ENCODE peak calls at places on chromosomes 6 and 20, in eight cellular contexts. X is activated naive CD4-positive, alpha-beta T cell treated with anti-CD3 and anti-CD28 coated beads, Interleukin-2, amount 10 ng/mL, durations not matched to agents 7 days and 5 days; Z is ACHN; J is uterus; N is cardiac fibroblast; T is posterior cingulate gyrus; G is left lobe of liver; R is ovary. Y is an unnamed sample.

GRCh38 chr6:37487891-37488290 is 11.8 kb downstream of the CCDC167 start:
- DNase-seq in X (no peak), Z (no peak), J (no peak), N (no peak), T (peak), G (no peak), R (no peak), Y (no peak)

GRCh38 chr6:33213166-33213988 is 5.1 kb downstream of the RING1 start:
- DNase-seq in X (no peak), Z (no peak), J (no peak), N (peak), T (peak), G (no peak), R (peak), Y (no peak)

GRCh38 chr6:129700666-129701065 is 9.3 kb downstream of the ARHGAP18 start:
- DNase-seq in X (no peak), Z (no peak), J (no peak), N (no peak), T (no peak), G (no peak), R (no peak), Y (no peak)

GRCh38 chr6:148200302-148200701 is 142.3 kb upstream of the SASH1 start:
- DNase-seq in X (no peak), Z (no peak), J (peak), N (no peak), T (peak), G (no peak), R (peak), Y (peak)

GRCh38 chr6:44229376-44230033 is 6.1 kb downstream of the SLC29A1 start:
- DNase-seq in X (no peak), Z (no peak), J (no peak), N (no peak), T (no peak), G (peak), R (no peak), Y (no peak)

GRCh38 chr6:56995347-56995746 is 40.4 kb downstream of the BEND6 start:
- DNase-seq in X (no peak), Z (no peak), J (no peak), N (no peak), T (no peak), G (no peak), R (no peak), Y (no peak)

GRCh38 chr6:170152989-170153388 is 137.9 kb downstream of the DLL1 start:
- DNase-seq in X (no peak), Z (peak), J (peak), N (peak), T (peak), G (peak), R (no peak), Y (no peak)

GRCh38 chr6:36804549-36804948 is 34.7 kb downstream of the CPNE5 start:
- DNase-seq in X (no peak), Z (no peak), J (no peak), N (no peak), T (no peak), G (no peak), R (no peak), Y (no peak)

GRCh38 chr6:13725570-13725969 is 13.9 kb upstream of the RANBP9 start:
- DNase-seq in X (peak), Z (no peak), J (no peak), N (no peak), T (no peak), G (no peak), R (no peak), Y (no peak)

GRCh38 chr6:128648022-128648598 is 127.7 kb upstream of the PTPRK start:
- DNase-seq in X (no peak), Z (no peak), J (no peak), N (peak), T (no peak), G (no peak), R (no peak), Y (no peak)

GRCh38 chr20:50415031-50415515 is 95.1 kb upstream of the PTPN1 start:
- DNase-seq in X (no peak), Z (no peak), J (no peak), N (no peak), T (no peak), G (no peak), R (no peak), Y (no peak)

GRCh38 chr20:11304811-11305210 is 612.9 kb upstream of the BTBD3 start:
- DNase-seq in X (no peak), Z (no peak), J (no peak), N (no peak), T (no peak), G (no peak), R (no peak), Y (no peak)

GRCh38 chr20:45484676-45485075 is 15.1 kb downstream of the WFDC2 start:
- DNase-seq in X (no peak), Z (no peak), J (no peak), N (no peak), T (no peak), G (no peak), R (no peak), Y (no peak)

GRCh38 chr6:102355578-102355977 is 962.1 kb downstream of the GRIK2 start:
- DNase-seq in X (no peak), Z (no peak), J (no peak), N (no peak), T (no peak), G (no peak), R (no peak), Y (no peak)

GRCh38 chr20:15789083-15789482 is 784.2 kb downstream of the KIF16B start:
- DNase-seq in X (no peak), Z (no peak), J (no peak), N (no peak), T (no peak), G (no peak), R (no peak), Y (no peak)

GRCh38 chr6:34142599-34142998 is 3.3 kb downstream of the GRM4 start:
- DNase-seq in X (no peak), Z (no peak), J (no peak), N (no peak), T (peak), G (no peak), R (no peak), Y (no peak)

GRCh38 chr6:77466055-77467028 is 3.1 kb upstream of the HTR1B start:
- DNase-seq in X (peak), Z (peak), J (no peak), N (peak), T (peak), G (peak), R (peak), Y (no peak)

GRCh38 chr6:19515939-19516338 is 321.2 kb upstream of the ID4 start:
- DNase-seq in X (no peak), Z (no peak), J (no peak), N (no peak), T (no peak), G (no peak), R (no peak), Y (no peak)

GRCh38 chr20:6434131-6434530 is 311.3 kb upstream of the FERMT1 start:
- DNase-seq in X (no peak), Z (no peak), J (no peak), N (no peak), T (no peak), G (no peak), R (no peak), Y (no peak)

GRCh38 chr6:121817141-121817540 is 381.7 kb downstream of the GJA1 start:
- DNase-seq in X (no peak), Z (no peak), J (no peak), N (peak), T (no peak), G (no peak), R (no peak), Y (no peak)